ENCODE peak calls at places on chromosome 17, in ten cellular contexts. F is T-helper 2 cell; M is KBM-7; S is frontal cortex; C is NCI-H2029; T is Jurkat, Clone E6-1; I is dermis microvascular lymphatic vessel endothelial cell; D is AG09309; Y is NCI-H69; U is RWPE1. G is an unnamed sample.

GRCh38 chr17:35588196-35588920 is 1.2 kb downstream of the AP2B1 start:
- DNase-seq in F (no peak), M (no peak), S (no peak), C (no peak), T (no peak), I (peak), D (no peak), Y (peak), U (peak), G (peak)

GRCh38 chr17:64411999-64412771 is 21.5 kb upstream of the PECAM1 start:
- DNase-seq in F (no peak), M (peak), S (peak), C (peak), T (no peak), I (peak), D (no peak), Y (peak), U (no peak), G (no peak)

GRCh38 chr17:51029568-51030463 is 90.9 kb downstream of the SPAG9 start:
- DNase-seq in F (peak), M (no peak), S (no peak), C (no peak), T (peak), I (peak), D (no peak), Y (no peak), U (no peak), G (no peak)

GRCh38 chr17:73318861-73319260 is 7.1 kb upstream of the CDC42EP4 start:
- DNase-seq in F (no peak), M (no peak), S (no peak), C (no peak), T (no peak), I (no peak), D (no peak), Y (peak), U (no peak), G (no peak)

GRCh38 chr17:42453544-42453943 is 5.1 kb upstream of the ATP6V0A1 start:
- DNase-seq in F (no peak), M (peak), S (no peak), C (no peak), T (no peak), I (no peak), D (no peak), Y (no peak), U (no peak), G (no peak)

GRCh38 chr17:3759597-3760216 is 36.0 kb downstream of the HASPIN start:
- DNase-seq in F (no peak), M (no peak), S (no peak), C (no peak), T (no peak), I (no peak), D (no peak), Y (no peak), U (no peak), G (no peak)

GRCh38 chr17:80111702-80112470 is 10.5 kb downstream of the GAA start:
- DNase-seq in F (no peak), M (no peak), S (no peak), C (no peak), T (no peak), I (no peak), D (no peak), Y (no peak), U (no peak), G (no peak)

GRCh38 chr17:70521821-70522256 is 352.5 kb downstream of the KCNJ2 start:
- DNase-seq in F (no peak), M (no peak), S (no peak), C (peak), T (no peak), I (peak), D (no peak), Y (peak), U (no peak), G (no peak)